ENCODE peak calls at places on chromosomes 16 and 17, in nine cellular contexts. N is CD8-positive, alpha-beta memory T cell; U is fibroblast of lung; F is foreskin melanocyte; C is skeletal muscle cell; E is hypothalamus; P is PC-3; D is breast epithelium; L is dermis microvascular lymphatic vessel endothelial cell. K is an unnamed sample.

GRCh38 chr17:74299618-74300009 is 25.6 kb downstream of the DNAI2 start:
- DNase-seq in N (no peak), U (no peak), F (no peak), C (no peak), E (no peak), P (no peak), D (no peak), L (no peak), K (no peak)

GRCh38 chr17:28925912-28926365 is 23.1 kb upstream of the DHRS13 start:
- DNase-seq in N (peak; percentile 89), U (peak; percentile 93), F (peak; percentile 32), C (peak; percentile 72), E (no peak), P (peak; percentile 74), D (no peak), L (no peak), K (peak; percentile 74)

GRCh38 chr17:81329927-81330883 is 35.1 kb upstream of the SLC38A10 start:
- DNase-seq in N (no peak), U (peak; percentile 8), F (no peak), C (no peak), E (no peak), P (peak; percentile 48), D (no peak), L (no peak), K (no peak)

GRCh38 chr17:30950669-30951399 is 20.0 kb upstream of the RNF135 start:
- DNase-seq in N (no peak), U (peak; percentile 65), F (no peak), C (peak; percentile 76), E (peak; percentile 27), P (peak; percentile 46), D (no peak), L (peak; percentile 67), K (peak; percentile 91)

GRCh38 chr16:89357055-89357454 is 133.3 kb downstream of the ANKRD11 start:
- DNase-seq in N (no peak), U (no peak), F (no peak), C (no peak), E (no peak), P (peak; percentile 17), D (no peak), L (no peak), K (no peak)

GRCh38 chr17:82356028-82356427 is 3.0 kb upstream of the TEX19 start:
- DNase-seq in N (no peak), U (peak; percentile 63), F (no peak), C (no peak), E (no peak), P (peak; percentile 60), D (peak; percentile 96), L (no peak), K (peak; percentile 52)

GRCh38 chr16:72818286-72818845 is 229.6 kb downstream of the ZFHX3 start:
- DNase-seq in N (no peak), U (peak; percentile 31), F (no peak), C (no peak), E (no peak), P (no peak), D (no peak), L (no peak), K (peak; percentile 49)

GRCh38 chr16:54050281-54051210 is 236.0 kb downstream of the IRX3 start:
- DNase-seq in N (no peak), U (peak; percentile 45), F (no peak), C (no peak), E (no peak), P (no peak), D (no peak), L (no peak), K (no peak)

GRCh38 chr17:44197980-44198720 is 1.5 kb downstream of the ATXN7L3 start:
- DNase-seq in N (peak; percentile 47), U (peak; percentile 42), F (no peak), C (no peak), E (no peak), P (peak; percentile 64), D (no peak), L (no peak), K (peak; percentile 70)

GRCh38 chr17:4949321-4950074 is 1.2 kb upstream of the PFN1 start:
- DNase-seq in N (peak; percentile 83), U (peak; percentile 76), F (peak; percentile 58), C (no peak), E (peak; percentile 63), P (peak; percentile 74), D (peak; percentile 59), L (no peak), K (peak; percentile 69)

GRCh38 chr16:53220585-53220984 is 165.8 kb downstream of the CHD9 start:
- DNase-seq in N (peak; percentile 3), U (peak; percentile 53), F (peak; percentile 48), C (peak; percentile 14), E (no peak), P (no peak), D (no peak), L (no peak), K (peak; percentile 55)

GRCh38 chr16:79169239-79169638 is 431.3 kb downstream of the MAF start:
- DNase-seq in N (no peak), U (peak; percentile 0), F (peak; percentile 88), C (no peak), E (no peak), P (no peak), D (no peak), L (no peak), K (no peak)

GRCh38 chr17:59155439-59156177 is at the start of gene PRR11:
- DNase-seq in N (peak; percentile 98), U (peak; percentile 100), F (peak; percentile 100), C (peak; percentile 100), E (peak; percentile 100), P (no peak), D (peak; percentile 98), L (peak; percentile 100), K (peak; percentile 100)

GRCh38 chr17:45046536-45047125 is 4.8 kb downstream of the DCAKD start:
- DNase-seq in N (no peak), U (peak; percentile 39), F (no peak), C (no peak), E (no peak), P (peak; percentile 44), D (no peak), L (no peak), K (no peak)

GRCh38 chr17:7177954-7178477 is 1.2 kb downstream of the ASGR1 start:
- DNase-seq in N (no peak), U (peak; percentile 48), F (no peak), C (no peak), E (no peak), P (peak; percentile 4), D (no peak), L (peak; percentile 45), K (no peak)

GRCh38 chr17:56028837-56029236 is 124.4 kb upstream of the ANKFN1 start:
- DNase-seq in N (no peak), U (no peak), F (no peak), C (no peak), E (no peak), P (no peak), D (no peak), L (no peak), K (no peak)

GRCh38 chr17:12620200-12620720 is 45.4 kb upstream of the MYOCD start:
- DNase-seq in N (no peak), U (peak; percentile 81), F (no peak), C (peak; percentile 74), E (no peak), P (no peak), D (no peak), L (peak; percentile 30), K (no peak)

GRCh38 chr17:68849673-68850260 is 105.4 kb downstream of the ABCA8 start:
- DNase-seq in N (no peak), U (no peak), F (no peak), C (no peak), E (no peak), P (no peak), D (no peak), L (no peak), K (no peak)

GRCh38 chr17:7217113-7217987 is 2.3 kb downstream of the DLG4 start:
- DNase-seq in N (no peak), U (peak; percentile 76), F (peak; percentile 50), C (no peak), E (peak; percentile 24), P (peak; percentile 45), D (no peak), L (no peak), K (peak; percentile 78)

GRCh38 chr16:81946206-81946605 is 65.1 kb downstream of the SDR42E1 start:
- DNase-seq in N (no peak), U (peak; percentile 68), F (no peak), C (peak; percentile 39), E (no peak), P (no peak), D (no peak), L (no peak), K (peak; percentile 27)